ENCODE peak calls at places on chromosomes 2 and 18, in six cellular contexts. G, D, P, N, O and C are unnamed samples. For H3K4me1, the result is how much of the 10 kb centered on the place peaks cover.

GRCh38 chr18:68177807-68178702 is 536.9 kb downstream of the TMX3 start:
- DNase-seq in G (no peak), D (peak), P (peak), N (peak), O (no peak), C (no peak)

GRCh38 chr2:231769170-231770136 is 11.6 kb downstream of the PDE6D start:
- DNase-seq in G (no peak), D (peak), P (no peak), N (peak), O (no peak), C (no peak)

GRCh38 chr2:127622561-127623387 is 23.2 kb upstream of the GPR17 start:
- DNase-seq in G (no peak), D (no peak), P (no peak), N (no peak), O (no peak), C (peak)

GRCh38 chr2:95698166-95698565 is 106.4 kb downstream of the TRIM43 start:
- DNase-seq in G (no peak), D (no peak), P (peak), N (peak), O (no peak), C (no peak)

GRCh38 chr2:71691747-71692455 is 238.5 kb downstream of the DYSF start:
- DNase-seq in G (no peak), D (no peak), P (no peak), N (peak), O (peak), C (peak)

GRCh38 chr2:124112966-124113365 is 87.9 kb downstream of the CNTNAP5 start:
- DNase-seq in G (no peak), D (no peak), P (peak), N (peak), O (no peak), C (no peak)

GRCh38 chr2:188481474-188481873 is 189.8 kb downstream of the GULP1 start:
- DNase-seq in G (no peak), D (no peak), P (peak), N (no peak), O (no peak), C (no peak)

GRCh38 chr2:130728549-130729310 is at the start of gene GPR148:
- DNase-seq in G (no peak), D (no peak), P (no peak), N (no peak), O (no peak), C (no peak)

GRCh38 chr2:37768491-37768925 is 97.1 kb upstream of the CDC42EP3 start:
- DNase-seq in G (no peak), D (peak), P (peak), N (peak), O (no peak), C (no peak)

GRCh38 chr2:165745916-165746315 is 48.1 kb downstream of the GALNT3 start:
- DNase-seq in G (no peak), D (no peak), P (no peak), N (no peak), O (no peak), C (no peak)

GRCh38 chr18:76757925-76758324 is 64.4 kb upstream of the ZNF236 start:
- DNase-seq in G (no peak), D (no peak), P (no peak), N (no peak), O (no peak), C (no peak)

GRCh38 chr2:151289972-151290335 is 486 bp upstream of the NMI start:
- DNase-seq in G (no peak), D (peak), P (peak), N (peak), O (no peak), C (no peak)

GRCh38 chr18:75491361-75491760 is 63.9 kb upstream of the SMIM21 start:
- DNase-seq in G (no peak), D (no peak), P (no peak), N (no peak), O (no peak), C (no peak)

GRCh38 chr2:110771549-110772382 is 39.4 kb downstream of the ACOXL start:
- DNase-seq in G (no peak), D (no peak), P (no peak), N (no peak), O (no peak), C (peak)

GRCh38 chr2:195326537-195326936 is 330.5 kb upstream of the SLC39A10 start:
- DNase-seq in G (no peak), D (no peak), P (no peak), N (no peak), O (no peak), C (no peak)

GRCh38 chr2:68234405-68234804 is 17.9 kb downstream of the PPP3R1 start:
- DNase-seq in G (no peak), D (no peak), P (no peak), N (no peak), O (no peak), C (no peak)

GRCh38 chr2:43751476-43751875 is 22.4 kb upstream of the DYNC2LI1 start:
- DNase-seq in G (peak), D (no peak), P (no peak), N (no peak), O (no peak), C (no peak)

GRCh38 chr2:97678217-97678762 is 8.8 kb downstream of the C2orf92 start:
- DNase-seq in G (no peak), D (no peak), P (no peak), N (no peak), O (no peak), C (no peak)

GRCh38 chr2:172698041-172698863 is 37.4 kb upstream of the RAPGEF4 start:
- DNase-seq in G (no peak), D (peak), P (peak), N (peak), O (no peak), C (no peak)

GRCh38 chr2:215899111-215900074 is 114.0 kb downstream of the MREG start:
- DNase-seq in G (no peak), D (no peak), P (peak), N (no peak), O (no peak), C (no peak)

GRCh38 chr2:160427629-160428424 is 65.8 kb downstream of the RBMS1 start:
- DNase-seq in G (no peak), D (peak), P (peak), N (no peak), O (no peak), C (no peak)

GRCh38 chr2:236610991-236611821 is 41.6 kb downstream of the ACKR3 start:
- DNase-seq in G (no peak), D (no peak), P (peak), N (peak), O (no peak), C (no peak)

GRCh38 chr2:143263045-143263625 is 133.9 kb downstream of the ARHGAP15 start:
- DNase-seq in G (no peak), D (no peak), P (no peak), N (peak), O (no peak), C (peak)

GRCh38 chr2:46239175-46239846 is 57.9 kb upstream of the EPAS1 start:
- DNase-seq in G (no peak), D (peak), P (no peak), N (peak), O (no peak), C (no peak)

GRCh38 chr18:46429130-46429529 is 227.9 kb downstream of the LOXHD1 start:
- DNase-seq in G (no peak), D (no peak), P (no peak), N (no peak), O (no peak), C (no peak)

GRCh38 chr2:152038451-152038958 is 60.3 kb downstream of the CACNB4 start:
- DNase-seq in G (no peak), D (no peak), P (no peak), N (no peak), O (no peak), C (no peak)

GRCh38 chr18:49846718-49847470 is 33.6 kb upstream of the ACAA2 start:
- DNase-seq in G (no peak), D (no peak), P (no peak), N (no peak), O (no peak), C (no peak)

GRCh38 chr2:222613715-222614331 is 42.1 kb downstream of the FARSB start:
- DNase-seq in G (peak), D (peak), P (peak), N (peak), O (no peak), C (peak)

GRCh38 chr2:100610381-100610831 is 47.6 kb downstream of the PDCL3 start:
- DNase-seq in G (peak), D (peak), P (peak), N (peak), O (peak), C (peak)

GRCh38 chr18:38032516-38032915 is 466.9 kb upstream of the CELF4 start:
- DNase-seq in G (no peak), D (no peak), P (no peak), N (no peak), O (no peak), C (no peak)

GRCh38 chr2:63723709-63724108 is 118.0 kb upstream of the UGP2 start:
- DNase-seq in G (no peak), D (no peak), P (no peak), N (no peak), O (no peak), C (no peak)

GRCh38 chr18:29012364-29012763 is 835.4 kb upstream of the CDH2 start:
- DNase-seq in G (no peak), D (no peak), P (no peak), N (peak), O (no peak), C (peak)

GRCh38 chr2:80380767-80381166 is 76.2 kb upstream of the LRRTM1 start:
- DNase-seq in G (no peak), D (no peak), P (no peak), N (no peak), O (no peak), C (no peak)

GRCh38 chr18:64208531-64208930 is 59.6 kb upstream of the LINC00305 start:
- DNase-seq in G (no peak), D (no peak), P (no peak), N (no peak), O (no peak), C (no peak)

GRCh38 chr2:200302940-200303727 is 3.4 kb upstream of the SPATS2L start:
- DNase-seq in G (no peak), D (peak), P (peak), N (peak), O (no peak), C (no peak)

GRCh38 chr2:212649646-212650045 is 111.0 kb upstream of the ERBB4 start:
- DNase-seq in G (no peak), D (no peak), P (no peak), N (no peak), O (no peak), C (no peak)

GRCh38 chr18:55234366-55235093 is 275.3 kb upstream of the CCDC68 start:
- DNase-seq in G (peak), D (peak), P (peak), N (peak), O (peak), C (peak)

GRCh38 chr2:79011485-79011884 is 14.0 kb upstream of the REG3G start:
- DNase-seq in G (no peak), D (no peak), P (no peak), N (no peak), O (no peak), C (no peak)
- H3K4me1 ChIP-seq in G (under half), D (under half), P (under half), N (under half), O (under half), C (under half)

GRCh38 chr18:79875531-79875919 is 75.9 kb downstream of the SLC66A2 start:
- DNase-seq in G (no peak), D (no peak), P (no peak), N (no peak), O (no peak), C (no peak)

GRCh38 chr18:79877163-79878091 is 74.0 kb downstream of the SLC66A2 start:
- DNase-seq in G (no peak), D (no peak), P (no peak), N (no peak), O (no peak), C (peak)

GRCh38 chr18:79874553-79875530 is 76.6 kb downstream of the SLC66A2 start:
- DNase-seq in G (no peak), D (no peak), P (no peak), N (no peak), O (no peak), C (no peak)

GRCh38 chr18:79875931-79876461 is 75.5 kb downstream of the SLC66A2 start:
- DNase-seq in G (no peak), D (no peak), P (no peak), N (no peak), O (no peak), C (no peak)

DNA sequence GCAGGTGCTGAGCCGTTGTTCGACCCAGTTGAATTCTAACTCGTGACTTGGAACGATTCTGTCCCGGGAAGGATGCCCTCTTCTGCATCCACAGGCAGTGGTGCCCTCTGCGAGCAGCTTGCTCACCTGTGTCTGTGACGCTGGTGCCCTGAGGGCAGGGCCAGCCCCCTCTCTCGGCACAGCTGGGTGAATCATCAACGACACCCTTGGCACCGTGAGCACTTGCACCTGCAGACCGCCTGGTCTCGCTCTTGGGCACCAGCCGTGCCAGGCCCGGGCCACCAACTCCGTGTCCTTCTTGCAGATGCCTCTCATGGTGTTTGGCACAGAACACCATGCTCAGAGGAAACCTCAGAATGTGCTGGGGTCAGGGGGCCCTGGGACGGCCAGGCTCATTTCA is 75.0 kb downstream of the SLC66A2 start:
- DNase-seq in G (no peak), D (no peak), P (no peak), N (no peak), O (no peak), C (peak)
- H2AFZ ChIP-seq in G (no peak), D (no peak), P (no peak), N (no peak), O (no peak), C (no peak)

GRCh38 chr2:156325671-156326385 is 6.7 kb downstream of the NR4A2 start:
- DNase-seq in G (no peak), D (no peak), P (no peak), N (no peak), O (no peak), C (no peak)
- H3K23ac ChIP-seq in G (no peak), D (no peak), P (no peak), N (peak), O (no peak), C (no peak)

DNA sequence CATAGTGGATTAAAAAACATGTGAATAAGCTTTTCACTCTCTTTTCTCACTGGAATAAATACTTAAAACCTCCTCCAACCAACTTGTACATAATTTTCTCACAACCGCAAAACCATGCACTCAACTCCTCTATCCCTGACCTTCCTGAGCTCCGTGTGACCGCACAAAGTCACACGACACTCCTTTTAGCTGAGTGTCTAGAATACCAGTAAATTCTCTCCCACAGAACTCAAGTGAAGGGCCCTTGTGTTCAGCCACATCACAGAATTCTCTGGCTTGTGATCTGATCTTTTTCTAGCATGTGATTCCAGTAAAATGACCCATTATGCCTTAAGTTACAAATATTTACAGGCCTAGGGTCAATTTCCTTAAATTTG is 91.2 kb upstream of the ARL4C start:
- DNase-seq in G (no peak), D (peak), P (no peak), N (no peak), O (no peak), C (no peak)
- H3K4me1 ChIP-seq in G (under half), D (under half), P (under half), N (under half), O (under half), C (under half)

GRCh38 chr2:48175656-48176055 is 269.4 kb upstream of the FBXO11 start:
- DNase-seq in G (no peak), D (no peak), P (no peak), N (no peak), O (no peak), C (no peak)
- H2AFZ ChIP-seq in G (no peak), D (no peak), P (no peak), N (no peak), O (no peak), C (no peak)

GRCh38 chr2:178449700-178450573 is 1.0 kb downstream of the PRKRA start:
- DNase-seq in G (peak), D (peak), P (peak), N (no peak), O (no peak), C (no peak)
- H3K23ac ChIP-seq in G (peak), D (no peak), P (peak), N (no peak), O (no peak), C (no peak)

DNA sequence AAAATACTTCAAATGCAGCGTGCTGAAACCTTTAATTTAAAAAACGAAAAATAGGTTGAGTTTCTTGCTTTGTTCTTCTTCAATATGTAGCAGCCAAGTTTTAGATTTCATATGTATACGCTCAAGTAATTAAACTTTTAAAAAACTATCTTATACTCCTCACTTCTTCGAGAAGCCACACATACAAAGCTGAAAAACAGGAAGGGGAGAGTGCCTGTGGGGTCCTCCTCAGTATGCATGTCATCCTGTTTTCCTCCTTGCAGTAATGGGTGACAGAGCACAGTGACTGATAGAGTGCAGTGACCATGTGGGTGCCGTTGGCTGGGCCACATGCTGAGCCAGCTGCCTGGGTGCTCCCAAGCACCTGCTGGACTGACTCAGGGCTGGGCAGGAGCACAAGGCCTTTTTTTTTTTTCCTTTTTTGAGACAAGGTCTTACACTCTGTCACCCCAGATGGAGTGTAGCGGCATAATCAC is 33.3 kb downstream of the UXS1 start:
- DNase-seq in G (no peak), D (no peak), P (no peak), N (no peak), O (no peak), C (no peak)
- H3K4me1 ChIP-seq in G (under half), D (under half), P (under half), N (under half), O (under half), C (under half)

DNA sequence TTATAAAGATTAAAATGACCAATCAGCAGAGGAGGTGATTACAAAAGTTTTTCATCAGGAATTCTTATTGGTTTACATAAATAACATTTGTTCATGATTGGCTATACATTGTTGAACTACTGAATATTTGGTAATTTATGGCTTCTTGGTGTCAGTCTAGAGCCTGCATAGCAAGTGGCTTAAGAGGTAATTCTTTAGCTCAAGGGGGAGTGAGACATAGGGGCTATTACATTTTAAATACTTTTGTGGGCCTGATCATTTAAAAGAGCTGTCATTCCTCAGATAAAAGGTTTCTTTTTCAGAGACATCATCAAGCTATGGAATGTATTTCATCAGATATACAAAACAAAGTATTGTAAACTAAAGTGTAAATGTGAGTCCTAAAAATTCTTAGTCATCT is 373.8 kb downstream of the EPHA4 start:
- DNase-seq in G (no peak), D (no peak), P (no peak), N (peak), O (no peak), C (no peak)
- H2AFZ ChIP-seq in G (no peak), D (no peak), P (no peak), N (no peak), O (no peak), C (no peak)

DNA sequence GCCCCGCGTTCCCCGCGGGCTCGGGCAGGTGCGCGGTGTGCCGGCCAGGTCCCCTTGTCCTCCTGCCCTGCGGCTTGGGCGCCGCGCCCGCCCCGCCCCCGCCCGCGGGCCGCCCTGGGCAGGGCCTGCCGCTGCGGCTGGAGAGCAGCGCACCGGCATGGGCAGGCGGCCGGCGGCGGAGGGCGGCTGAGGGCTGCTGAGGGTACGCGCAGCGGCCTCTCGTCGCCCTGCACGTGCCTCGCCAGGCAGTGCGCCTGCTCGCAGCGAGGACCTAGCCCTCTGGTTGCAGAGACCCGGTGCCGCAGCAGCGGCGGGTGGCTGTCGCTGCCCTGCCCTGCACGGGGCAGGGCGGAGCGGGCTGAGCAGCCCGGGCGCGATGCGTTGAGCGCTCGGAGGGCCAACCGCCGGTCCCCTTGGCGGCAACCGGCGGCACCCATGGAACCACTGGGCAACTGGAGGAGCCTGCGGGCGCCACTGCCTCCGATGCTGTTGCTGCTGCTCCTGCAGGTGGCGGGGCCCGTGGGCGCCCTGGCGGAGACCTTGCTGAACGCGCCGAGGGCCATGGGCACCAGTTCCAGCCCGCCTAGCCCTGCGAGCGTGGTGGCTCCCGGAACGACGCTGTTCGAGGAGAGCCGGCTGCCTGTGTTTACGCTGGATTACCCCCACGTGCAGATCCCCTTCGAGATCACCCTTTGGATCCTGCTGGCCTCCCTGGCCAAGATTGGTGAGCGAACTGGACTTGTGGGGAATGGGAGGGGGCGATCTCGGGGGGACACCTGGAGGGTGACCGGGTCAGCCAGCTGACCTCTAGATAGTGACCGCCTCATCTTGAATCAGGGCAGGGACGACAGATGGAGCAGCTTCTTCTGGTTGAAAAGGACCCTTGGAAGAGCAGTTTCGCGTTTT is at the start of gene SLC9A2:
- DNase-seq in G (peak), D (no peak), P (no peak), N (peak), O (peak), C (peak)
- H3K23ac ChIP-seq in G (peak), D (no peak), P (no peak), N (no peak), O (no peak), C (no peak)

GRCh38 chr18:5975111-5975622 is 79.8 kb upstream of the TMEM200C start:
- DNase-seq in G (no peak), D (peak), P (peak), N (no peak), O (no peak), C (no peak)

GRCh38 chr18:5974696-5975095 is 79.4 kb upstream of the TMEM200C start:
- DNase-seq in G (no peak), D (no peak), P (no peak), N (no peak), O (no peak), C (no peak)

GRCh38 chr18:5979971-5980457 is 84.7 kb upstream of the TMEM200C start:
- DNase-seq in G (no peak), D (no peak), P (no peak), N (no peak), O (peak), C (peak)

GRCh38 chr18:5979176-5979888 is 84.0 kb upstream of the TMEM200C start:
- DNase-seq in G (no peak), D (no peak), P (no peak), N (no peak), O (peak), C (no peak)

GRCh38 chr18:5977022-5977421 is 81.7 kb upstream of the TMEM200C start:
- DNase-seq in G (no peak), D (no peak), P (no peak), N (no peak), O (no peak), C (no peak)
- H3K4me1 ChIP-seq in G (under half), D (under half), P (under half), N (under half), O (under half), C (under half)